ENCODE peak calls at places on chromosomes 13 and 19, in four cellular contexts. One of them, this sample, is unnamed.
A peak's percentile ranks its signal among the peaks of the same experiment; 100 is the strongest.

GRCh38 chr19:32407004-32407992 is 1.7 kb downstream of the DPY19L3 start:
- DNase-seq in WTC11: no peak
- DNase-seq in K562: peak; percentile 56
- DNase-seq in GM12878: no peak
- DNase-seq in this sample: peak; percentile 16

GRCh38 chr19:18439025-18439909 is 1.3 kb upstream of the ISYNA1 start:
- DNase-seq in WTC11: no peak
- DNase-seq in K562: no peak
- DNase-seq in GM12878: no peak
- DNase-seq in this sample: peak; percentile 72

GRCh38 chr13:66171821-66172220 is 1058.3 kb downstream of the PCDH9 start:
- DNase-seq in WTC11: no peak
- DNase-seq in K562: no peak
- DNase-seq in GM12878: no peak
- DNase-seq in this sample: no peak

GRCh38 chr13:102369303-102369702 is 32.5 kb downstream of the FGF14 start:
- DNase-seq in WTC11: no peak
- DNase-seq in K562: no peak
- DNase-seq in GM12878: no peak
- DNase-seq in this sample: no peak

GRCh38 chr13:112619730-112620639 is 32.0 kb upstream of the TUBGCP3 start:
- DNase-seq in WTC11: peak; percentile 47
- DNase-seq in K562: no peak
- DNase-seq in GM12878: no peak
- DNase-seq in this sample: no peak

GRCh38 chr19:53812335-53812734 is 11.8 kb downstream of the NLRP12 start:
- DNase-seq in WTC11: peak; percentile 48
- DNase-seq in K562: no peak
- DNase-seq in GM12878: no peak
- DNase-seq in this sample: no peak

GRCh38 chr13:101911752-101912151 is 459.3 kb downstream of the ITGBL1 start:
- DNase-seq in WTC11: no peak
- DNase-seq in K562: no peak
- DNase-seq in GM12878: no peak
- DNase-seq in this sample: no peak

GRCh38 chr13:77697208-77698103 is at the start of gene SLAIN1:
- DNase-seq in WTC11: peak; percentile 90
- DNase-seq in K562: peak; percentile 86
- DNase-seq in GM12878: no peak
- DNase-seq in this sample: peak; percentile 15

GRCh38 chr13:24692541-24692940 is 12.3 kb downstream of the ATP12A start:
- DNase-seq in WTC11: no peak
- DNase-seq in K562: no peak
- DNase-seq in GM12878: no peak
- DNase-seq in this sample: no peak

GRCh38 chr13:27421101-27421881 is 3.1 kb upstream of the GTF3A start:
- DNase-seq in WTC11: no peak
- DNase-seq in K562: peak; percentile 40
- DNase-seq in GM12878: no peak
- DNase-seq in this sample: no peak

GRCh38 chr13:39822437-39822836 is 167.0 kb downstream of the COG6 start:
- DNase-seq in WTC11: no peak
- DNase-seq in K562: no peak
- DNase-seq in GM12878: no peak
- DNase-seq in this sample: no peak

GRCh38 chr19:33628921-33629825 is 7.4 kb downstream of the CHST8 start:
- DNase-seq in WTC11: no peak
- DNase-seq in K562: no peak
- DNase-seq in GM12878: no peak
- DNase-seq in this sample: no peak

GRCh38 chr13:22517544-22517943 is 663.2 kb upstream of the SGCG start:
- DNase-seq in WTC11: no peak
- DNase-seq in K562: no peak
- DNase-seq in GM12878: no peak
- DNase-seq in this sample: no peak

GRCh38 chr19:5166262-5166661 is 174.3 kb downstream of the PTPRS start:
- DNase-seq in WTC11: no peak
- DNase-seq in K562: no peak
- DNase-seq in GM12878: no peak
- DNase-seq in this sample: peak; percentile 66

GRCh38 chr13:51618626-51619025 is 34.4 kb downstream of the WDFY2 start:
- DNase-seq in WTC11: no peak
- DNase-seq in K562: no peak
- DNase-seq in GM12878: no peak
- DNase-seq in this sample: no peak

GRCh38 chr19:33416307-33417215 is 43.1 kb downstream of the CEBPG start:
- DNase-seq in WTC11: peak; percentile 87
- DNase-seq in K562: peak; percentile 87
- DNase-seq in GM12878: no peak
- DNase-seq in this sample: peak; percentile 44

GRCh38 chr19:34217952-34218817 is 36.2 kb upstream of the GARRE1 start:
- DNase-seq in WTC11: no peak
- DNase-seq in K562: peak; percentile 27
- DNase-seq in GM12878: peak; percentile 67
- DNase-seq in this sample: no peak

GRCh38 chr19:19226663-19227062 is 14.9 kb downstream of the NCAN start:
- DNase-seq in WTC11: no peak
- DNase-seq in K562: no peak
- DNase-seq in GM12878: no peak
- DNase-seq in this sample: no peak

GRCh38 chr13:112664501-112665203 is 25.2 kb upstream of the ATP11A start:
- DNase-seq in WTC11: no peak
- DNase-seq in K562: no peak
- DNase-seq in GM12878: no peak
- DNase-seq in this sample: no peak

GRCh38 chr19:8552810-8553209 is 24.4 kb downstream of the MYO1F start:
- DNase-seq in WTC11: peak; percentile 52
- DNase-seq in K562: peak; percentile 50
- DNase-seq in GM12878: no peak
- DNase-seq in this sample: peak; percentile 58

GRCh38 chr19:6668696-6669095 is 1.3 kb downstream of the TNFSF14 start:
- DNase-seq in WTC11: no peak
- DNase-seq in K562: no peak
- DNase-seq in GM12878: no peak
- DNase-seq in this sample: no peak

GRCh38 chr19:2274937-2275535 is 6.9 kb downstream of the PEAK3 start:
- DNase-seq in WTC11: peak; percentile 84
- DNase-seq in K562: peak; percentile 59
- DNase-seq in GM12878: no peak
- DNase-seq in this sample: peak; percentile 73

GRCh38 chr19:2273356-2274184 is 8.4 kb downstream of the PEAK3 start:
- DNase-seq in WTC11: peak; percentile 89
- DNase-seq in K562: peak; percentile 76
- DNase-seq in GM12878: peak; percentile 65
- DNase-seq in this sample: peak; percentile 64

GRCh38 chr19:2275588-2276428 is 6.2 kb downstream of the PEAK3 start:
- DNase-seq in WTC11: no peak
- DNase-seq in K562: no peak
- DNase-seq in GM12878: no peak
- DNase-seq in this sample: no peak

GRCh38 chr19:2276429-2276989 is 5.5 kb downstream of the PEAK3 start:
- DNase-seq in WTC11: no peak
- DNase-seq in K562: no peak
- DNase-seq in GM12878: no peak
- DNase-seq in this sample: no peak

DNA sequence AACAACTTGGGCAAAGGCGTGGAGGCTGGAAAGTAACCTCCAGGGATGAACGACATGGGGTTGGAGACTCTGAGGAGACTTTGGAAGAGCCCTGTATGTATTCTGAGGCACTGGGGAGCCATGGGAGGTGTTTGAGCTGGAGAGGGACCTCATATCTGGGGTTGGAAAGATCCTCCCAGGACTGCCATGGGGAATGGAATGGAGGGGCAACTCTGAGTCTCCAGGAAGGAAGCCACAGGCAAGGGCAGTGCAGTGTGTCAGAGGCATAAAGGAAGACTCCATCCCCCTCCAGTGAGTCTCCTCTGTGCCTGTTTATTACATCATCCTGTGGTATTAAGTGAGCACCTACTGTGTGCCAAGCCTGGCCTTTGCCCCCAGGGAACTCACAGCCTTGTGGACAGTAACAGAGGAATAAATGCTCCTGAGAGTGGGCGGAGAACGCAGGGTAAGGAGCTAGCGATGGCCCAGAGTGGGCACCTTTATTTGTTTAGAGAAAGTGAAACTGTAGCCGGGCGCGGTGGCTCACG is 7.7 kb downstream of the PEAK3 start:
- DNase-seq in WTC11: no peak
- DNase-seq in K562: no peak
- DNase-seq in GM12878: no peak
- DNase-seq in this sample: no peak
- TF ChIP-seq CBFB in WTC11: peak; percentile 5
- TF ChIP-seq CBFB in K562: no peak
- TF ChIP-seq CBFB in GM12878: no peak
- TF ChIP-seq CBFB in this sample: no peak

GRCh38 chr19:14979498-14980255 is at the start of gene SLC1A6:
- DNase-seq in WTC11: peak; percentile 75
- DNase-seq in K562: no peak
- DNase-seq in GM12878: no peak
- DNase-seq in this sample: no peak

DNA sequence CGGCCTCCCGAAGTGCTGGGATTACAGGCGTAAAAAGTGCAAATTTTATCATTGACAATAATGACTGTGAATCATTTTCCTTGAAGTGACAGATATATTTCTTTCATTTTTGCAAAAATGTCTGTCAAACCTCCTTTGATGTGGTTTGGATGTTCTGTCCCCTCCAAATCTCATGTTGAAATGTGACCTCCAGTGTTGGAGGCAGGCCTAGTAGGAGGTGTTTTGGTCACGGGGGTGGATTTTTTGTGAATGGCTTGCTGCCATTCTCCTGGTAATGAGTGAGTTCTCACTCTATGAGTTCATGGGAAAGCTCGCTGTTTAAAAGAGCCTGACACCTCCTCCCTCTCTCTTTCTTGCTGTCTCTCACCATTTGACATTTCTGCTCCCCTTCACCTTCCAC is 5.5 kb upstream of the SLC1A6 start:
- DNase-seq in WTC11: no peak
- DNase-seq in K562: no peak
- DNase-seq in GM12878: no peak
- DNase-seq in this sample: no peak
- TF ChIP-seq CBFB in WTC11: no peak
- TF ChIP-seq CBFB in K562: no peak
- TF ChIP-seq CBFB in GM12878: peak; percentile 36
- TF ChIP-seq CBFB in this sample: no peak

DNA sequence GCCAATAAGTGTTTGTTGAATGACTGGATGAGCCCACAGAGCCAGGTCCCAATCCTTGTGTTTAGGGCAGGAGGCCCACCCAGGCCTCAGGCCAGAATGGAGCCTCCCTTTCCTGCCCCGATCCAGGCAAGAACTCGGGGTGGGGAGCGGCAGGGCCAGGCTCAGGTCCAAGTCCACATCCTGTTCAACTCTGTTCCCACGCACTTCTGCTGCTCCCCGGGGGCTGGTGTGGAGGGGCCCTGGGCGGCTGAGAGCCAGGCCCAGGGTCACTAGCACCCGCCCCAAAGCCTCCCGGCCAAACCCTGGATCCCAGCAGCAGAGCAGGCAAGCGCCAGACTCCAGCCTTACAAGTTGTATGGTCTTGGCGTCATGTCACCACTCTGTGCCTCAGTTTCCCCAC is 8.0 kb downstream of the ANGPTL8 start:
- DNase-seq in WTC11: no peak
- DNase-seq in K562: no peak
- DNase-seq in GM12878: no peak
- DNase-seq in this sample: no peak
- TF ChIP-seq CBFB in WTC11: no peak
- TF ChIP-seq CBFB in K562: no peak
- TF ChIP-seq CBFB in GM12878: no peak
- TF ChIP-seq CBFB in this sample: no peak

DNA sequence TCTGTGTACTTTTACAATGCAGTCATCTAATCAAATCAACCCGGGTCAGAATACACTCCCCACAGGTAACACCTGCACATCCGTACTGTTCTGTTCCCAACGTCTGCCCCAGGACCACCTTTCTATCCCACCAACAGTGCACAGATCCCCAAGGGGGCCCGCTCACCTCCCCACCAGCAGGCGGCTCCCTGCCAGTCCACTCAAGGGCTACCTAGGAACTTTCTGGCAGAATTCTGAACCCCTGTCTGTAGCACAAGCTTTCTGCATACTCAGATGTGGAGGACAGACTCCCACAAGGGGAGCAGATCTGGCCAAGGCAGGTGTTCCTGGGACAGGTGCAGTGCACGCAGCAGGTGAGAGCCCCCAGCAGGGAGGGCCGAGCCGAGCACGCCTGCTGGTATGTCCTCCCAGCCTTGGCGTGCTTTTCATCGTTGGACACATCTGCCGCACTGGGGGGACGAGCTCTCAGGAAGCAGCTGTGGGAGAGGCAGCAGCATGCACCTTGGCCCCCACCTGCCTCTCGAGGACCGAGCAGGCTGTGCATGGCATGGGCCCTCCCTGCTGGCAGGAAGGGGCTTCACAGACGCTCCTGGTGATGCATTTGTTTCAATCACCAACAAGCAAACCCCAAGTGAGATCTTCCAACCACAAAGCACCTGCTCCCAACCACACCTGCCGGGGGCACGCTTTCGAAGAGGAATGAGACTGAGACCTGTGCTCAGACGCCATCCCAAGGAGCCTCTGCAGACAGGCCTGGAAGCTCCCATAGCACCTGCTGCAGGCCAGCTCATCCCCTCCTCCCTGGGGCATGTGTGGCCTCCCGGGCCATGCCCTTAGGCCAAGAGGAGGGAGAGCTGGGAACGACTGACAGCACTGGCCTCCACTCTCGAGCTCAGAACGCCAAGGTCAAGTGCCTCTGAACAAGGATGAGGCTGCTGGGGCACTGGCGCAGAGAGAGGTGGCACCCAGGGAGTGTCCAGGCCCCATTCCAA is 35.9 kb downstream of the RAB20 start:
- DNase-seq in WTC11: no peak
- DNase-seq in K562: no peak
- DNase-seq in GM12878: peak; percentile 35
- DNase-seq in this sample: no peak
- TF ChIP-seq CBFB in WTC11: no peak
- TF ChIP-seq CBFB in K562: no peak
- TF ChIP-seq CBFB in GM12878: no peak
- TF ChIP-seq CBFB in this sample: no peak

This sample was measured in HepG2.